ENCODE peak calls at places on chromosome 1, in nine cellular contexts. One of them, this sample, is unnamed.

GRCh38 chr1:153780551-153780950 is 5.3 kb downstream of the SLC27A3 start:
- DNase-seq in transverse colon: no peak
- DNase-seq in sigmoid colon: no peak
- DNase-seq in right lobe of liver: no peak
- DNase-seq in HCT116: no peak
- DNase-seq in H1: no peak
- DNase-seq in heart left ventricle: peak
- DNase-seq in A549: no peak
- DNase-seq in body of pancreas: no peak
- DNase-seq in this sample: no peak

GRCh38 chr1:156961709-156962108 is 41.3 kb downstream of the LRRC71 start:
- DNase-seq in transverse colon: no peak
- DNase-seq in sigmoid colon: no peak
- DNase-seq in right lobe of liver: no peak
- DNase-seq in HCT116: peak
- DNase-seq in H1: no peak
- DNase-seq in heart left ventricle: no peak
- DNase-seq in A549: peak
- DNase-seq in body of pancreas: no peak
- DNase-seq in this sample: no peak

GRCh38 chr1:72435025-72435424 is 152.7 kb upstream of the NEGR1 start:
- DNase-seq in transverse colon: no peak
- DNase-seq in sigmoid colon: no peak
- DNase-seq in right lobe of liver: no peak
- DNase-seq in HCT116: no peak
- DNase-seq in H1: no peak
- DNase-seq in heart left ventricle: no peak
- DNase-seq in A549: no peak
- DNase-seq in body of pancreas: no peak
- DNase-seq in this sample: no peak

GRCh38 chr1:10178602-10179407 is 31.6 kb upstream of the KIF1B start:
- DNase-seq in transverse colon: no peak
- DNase-seq in sigmoid colon: no peak
- DNase-seq in right lobe of liver: no peak
- DNase-seq in HCT116: no peak
- DNase-seq in H1: no peak
- DNase-seq in heart left ventricle: no peak
- DNase-seq in A549: no peak
- DNase-seq in body of pancreas: no peak
- DNase-seq in this sample: no peak

GRCh38 chr1:243996223-243996622 is 54.9 kb upstream of the ZBTB18 start:
- DNase-seq in transverse colon: no peak
- DNase-seq in sigmoid colon: no peak
- DNase-seq in right lobe of liver: no peak
- DNase-seq in HCT116: no peak
- DNase-seq in H1: no peak
- DNase-seq in heart left ventricle: no peak
- DNase-seq in A549: no peak
- DNase-seq in body of pancreas: no peak
- DNase-seq in this sample: no peak

GRCh38 chr1:229886636-229887035 is 180.4 kb upstream of the GALNT2 start:
- DNase-seq in transverse colon: no peak
- DNase-seq in sigmoid colon: no peak
- DNase-seq in right lobe of liver: no peak
- DNase-seq in HCT116: no peak
- DNase-seq in H1: peak
- DNase-seq in heart left ventricle: no peak
- DNase-seq in A549: no peak
- DNase-seq in body of pancreas: no peak
- DNase-seq in this sample: no peak

GRCh38 chr1:152906023-152906565 is 2.3 kb upstream of the IVL start:
- DNase-seq in transverse colon: no peak
- DNase-seq in sigmoid colon: no peak
- DNase-seq in right lobe of liver: no peak
- DNase-seq in HCT116: peak
- DNase-seq in H1: no peak
- DNase-seq in heart left ventricle: no peak
- DNase-seq in A549: peak
- DNase-seq in body of pancreas: no peak
- DNase-seq in this sample: peak

GRCh38 chr1:33349081-33349759 is 28.3 kb upstream of the A3GALT2 start:
- DNase-seq in transverse colon: peak
- DNase-seq in sigmoid colon: peak
- DNase-seq in right lobe of liver: peak
- DNase-seq in HCT116: no peak
- DNase-seq in H1: peak
- DNase-seq in heart left ventricle: no peak
- DNase-seq in A549: peak
- DNase-seq in body of pancreas: peak
- DNase-seq in this sample: peak

GRCh38 chr1:89780721-89781120 is 40.1 kb upstream of the LRRC8D start:
- DNase-seq in transverse colon: no peak
- DNase-seq in sigmoid colon: no peak
- DNase-seq in right lobe of liver: no peak
- DNase-seq in HCT116: peak
- DNase-seq in H1: no peak
- DNase-seq in heart left ventricle: no peak
- DNase-seq in A549: peak
- DNase-seq in body of pancreas: no peak
- DNase-seq in this sample: peak

GRCh38 chr1:80023366-80023765 is 1016.8 kb upstream of the ADGRL4 start:
- DNase-seq in transverse colon: no peak
- DNase-seq in sigmoid colon: no peak
- DNase-seq in right lobe of liver: no peak
- DNase-seq in HCT116: no peak
- DNase-seq in H1: no peak
- DNase-seq in heart left ventricle: no peak
- DNase-seq in A549: no peak
- DNase-seq in body of pancreas: no peak
- DNase-seq in this sample: no peak

GRCh38 chr1:3743421-3743820 is 8.8 kb upstream of the CCDC27 start:
- DNase-seq in transverse colon: no peak
- DNase-seq in sigmoid colon: no peak
- DNase-seq in right lobe of liver: no peak
- DNase-seq in HCT116: no peak
- DNase-seq in H1: no peak
- DNase-seq in heart left ventricle: no peak
- DNase-seq in A549: no peak
- DNase-seq in body of pancreas: no peak
- DNase-seq in this sample: no peak

GRCh38 chr1:109644670-109645069 is 11.2 kb upstream of the GSTM4 start:
- DNase-seq in transverse colon: no peak
- DNase-seq in sigmoid colon: no peak
- DNase-seq in right lobe of liver: no peak
- DNase-seq in HCT116: no peak
- DNase-seq in H1: no peak
- DNase-seq in heart left ventricle: no peak
- DNase-seq in A549: no peak
- DNase-seq in body of pancreas: no peak
- DNase-seq in this sample: no peak

GRCh38 chr1:169106095-169106920 is at the start of gene ATP1B1:
- DNase-seq in transverse colon: peak
- DNase-seq in sigmoid colon: peak
- DNase-seq in right lobe of liver: peak
- DNase-seq in HCT116: peak
- DNase-seq in H1: peak
- DNase-seq in heart left ventricle: peak
- DNase-seq in A549: peak
- DNase-seq in body of pancreas: peak
- DNase-seq in this sample: peak

GRCh38 chr1:234617135-234617985 is 7.4 kb upstream of the IRF2BP2 start:
- DNase-seq in transverse colon: no peak
- DNase-seq in sigmoid colon: no peak
- DNase-seq in right lobe of liver: peak
- DNase-seq in HCT116: no peak
- DNase-seq in H1: no peak
- DNase-seq in heart left ventricle: no peak
- DNase-seq in A549: no peak
- DNase-seq in body of pancreas: no peak
- DNase-seq in this sample: no peak

GRCh38 chr1:89918127-89918793 is 76.7 kb upstream of the ZNF326 start:
- DNase-seq in transverse colon: no peak
- DNase-seq in sigmoid colon: no peak
- DNase-seq in right lobe of liver: no peak
- DNase-seq in HCT116: no peak
- DNase-seq in H1: no peak
- DNase-seq in heart left ventricle: no peak
- DNase-seq in A549: no peak
- DNase-seq in body of pancreas: no peak
- DNase-seq in this sample: no peak

GRCh38 chr1:41014871-41015270 is 6.7 kb downstream of the SLFNL1 start:
- DNase-seq in transverse colon: no peak
- DNase-seq in sigmoid colon: no peak
- DNase-seq in right lobe of liver: no peak
- DNase-seq in HCT116: no peak
- DNase-seq in H1: no peak
- DNase-seq in heart left ventricle: no peak
- DNase-seq in A549: no peak
- DNase-seq in body of pancreas: no peak
- DNase-seq in this sample: no peak
- TF ChIP-seq POLR2A in transverse colon: no peak
- TF ChIP-seq POLR2A in sigmoid colon: no peak
- TF ChIP-seq POLR2A in right lobe of liver: no peak
- TF ChIP-seq POLR2A in HCT116: no peak
- TF ChIP-seq POLR2A in H1: no peak
- TF ChIP-seq POLR2A in heart left ventricle: no peak
- TF ChIP-seq POLR2A in A549: no peak
- TF ChIP-seq POLR2A in body of pancreas: no peak
- TF ChIP-seq POLR2A in this sample: no peak

GRCh38 chr1:218346391-218347204 is 1.5 kb downstream of the TGFB2 start:
- DNase-seq in transverse colon: no peak
- DNase-seq in sigmoid colon: peak
- DNase-seq in right lobe of liver: no peak
- DNase-seq in HCT116: no peak
- DNase-seq in H1: no peak
- DNase-seq in heart left ventricle: no peak
- DNase-seq in A549: no peak
- DNase-seq in body of pancreas: peak
- DNase-seq in this sample: no peak

GRCh38 chr1:218344814-218345672 is at the start of gene TGFB2:
- DNase-seq in transverse colon: peak
- DNase-seq in sigmoid colon: peak
- DNase-seq in right lobe of liver: no peak
- DNase-seq in HCT116: no peak
- DNase-seq in H1: no peak
- DNase-seq in heart left ventricle: peak
- DNase-seq in A549: peak
- DNase-seq in body of pancreas: peak
- DNase-seq in this sample: no peak

GRCh38 chr1:218347713-218348627 is 2.8 kb downstream of the TGFB2 start:
- DNase-seq in transverse colon: no peak
- DNase-seq in sigmoid colon: peak
- DNase-seq in right lobe of liver: no peak
- DNase-seq in HCT116: no peak
- DNase-seq in H1: peak
- DNase-seq in heart left ventricle: no peak
- DNase-seq in A549: peak
- DNase-seq in body of pancreas: no peak
- DNase-seq in this sample: no peak

GRCh38 chr1:218347316-218347712 is 2.2 kb downstream of the TGFB2 start:
- DNase-seq in transverse colon: no peak
- DNase-seq in sigmoid colon: peak
- DNase-seq in right lobe of liver: no peak
- DNase-seq in HCT116: no peak
- DNase-seq in H1: peak
- DNase-seq in heart left ventricle: no peak
- DNase-seq in A549: peak
- DNase-seq in body of pancreas: no peak
- DNase-seq in this sample: no peak

DNA sequence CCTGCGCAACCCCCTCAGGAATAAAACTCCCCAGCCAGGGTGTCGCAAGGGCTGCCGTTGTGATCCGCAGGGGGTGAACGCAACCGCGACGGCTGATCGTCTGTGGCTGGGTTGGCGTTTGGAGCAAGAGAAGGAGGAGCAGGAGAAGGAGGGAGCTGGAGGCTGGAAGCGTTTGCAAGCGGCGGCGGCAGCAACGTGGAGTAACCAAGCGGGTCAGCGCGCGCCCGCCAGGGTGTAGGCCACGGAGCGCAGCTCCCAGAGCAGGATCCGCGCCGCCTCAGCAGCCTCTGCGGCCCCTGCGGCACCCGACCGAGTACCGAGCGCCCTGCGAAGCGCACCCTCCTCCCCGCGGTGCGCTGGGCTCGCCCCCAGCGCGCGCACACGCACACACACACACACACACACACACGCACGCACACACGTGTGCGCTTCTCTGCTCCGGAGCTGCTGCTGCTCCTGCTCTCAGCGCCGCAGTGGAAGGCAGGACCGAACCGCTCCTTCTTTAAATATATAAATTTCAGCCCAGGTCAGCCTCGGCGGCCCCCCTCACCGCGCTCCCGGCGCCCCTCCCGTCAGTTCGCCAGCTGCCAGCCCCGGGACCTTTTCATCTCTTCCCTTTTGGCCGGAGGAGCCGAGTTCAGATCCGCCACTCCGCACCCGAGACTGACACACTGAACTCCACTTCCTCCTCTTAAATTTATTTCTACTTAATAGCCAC is 696 bp downstream of the TGFB2 start:
- DNase-seq in transverse colon: peak
- DNase-seq in sigmoid colon: peak
- DNase-seq in right lobe of liver: peak
- DNase-seq in HCT116: no peak
- DNase-seq in H1: peak
- DNase-seq in heart left ventricle: peak
- DNase-seq in A549: peak
- DNase-seq in body of pancreas: peak
- DNase-seq in this sample: no peak
- TF ChIP-seq POLR2A in transverse colon: no peak
- TF ChIP-seq POLR2A in sigmoid colon: peak
- TF ChIP-seq POLR2A in right lobe of liver: peak
- TF ChIP-seq POLR2A in HCT116: no peak
- TF ChIP-seq POLR2A in H1: no peak
- TF ChIP-seq POLR2A in heart left ventricle: no peak
- TF ChIP-seq POLR2A in A549: peak
- TF ChIP-seq POLR2A in body of pancreas: no peak
- TF ChIP-seq POLR2A in this sample: peak

GRCh38 chr1:2189459-2190425 is 4.8 kb downstream of the FAAP20 start:
- DNase-seq in transverse colon: peak
- DNase-seq in sigmoid colon: peak
- DNase-seq in right lobe of liver: peak
- DNase-seq in HCT116: peak
- DNase-seq in H1: peak
- DNase-seq in heart left ventricle: peak
- DNase-seq in A549: peak
- DNase-seq in body of pancreas: peak
- DNase-seq in this sample: peak
- TF ChIP-seq POLR2A in transverse colon: peak
- TF ChIP-seq POLR2A in sigmoid colon: peak
- TF ChIP-seq POLR2A in right lobe of liver: peak
- TF ChIP-seq POLR2A in HCT116: no peak
- TF ChIP-seq POLR2A in H1: no peak
- TF ChIP-seq POLR2A in heart left ventricle: peak
- TF ChIP-seq POLR2A in A549: peak
- TF ChIP-seq POLR2A in body of pancreas: peak
- TF ChIP-seq POLR2A in this sample: peak

DNA sequence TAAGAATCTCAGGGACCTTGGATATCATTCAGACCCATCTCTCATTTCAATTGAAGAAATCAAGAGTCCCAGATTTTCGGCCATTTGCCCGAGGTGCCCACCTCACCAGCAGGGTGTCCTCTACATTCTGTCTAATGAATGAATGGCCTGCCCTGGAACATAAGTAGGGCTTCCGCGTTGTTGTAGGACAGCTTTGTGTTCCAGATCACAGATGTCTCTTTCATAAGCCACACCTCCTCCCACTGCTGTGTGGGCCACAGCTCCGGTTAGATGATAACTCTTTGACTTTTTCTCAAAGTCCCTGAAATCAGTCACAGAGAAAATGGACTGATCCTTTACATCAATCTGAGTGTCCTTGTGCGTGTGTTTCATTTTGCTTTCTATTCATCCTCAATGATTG is 144.4 kb downstream of the RGS7 start:
- DNase-seq in transverse colon: no peak
- DNase-seq in sigmoid colon: no peak
- DNase-seq in right lobe of liver: no peak
- DNase-seq in HCT116: no peak
- DNase-seq in H1: no peak
- DNase-seq in heart left ventricle: no peak
- DNase-seq in A549: no peak
- DNase-seq in body of pancreas: no peak
- DNase-seq in this sample: no peak
- TF ChIP-seq POLR2A in transverse colon: no peak
- TF ChIP-seq POLR2A in sigmoid colon: no peak
- TF ChIP-seq POLR2A in right lobe of liver: no peak
- TF ChIP-seq POLR2A in HCT116: no peak
- TF ChIP-seq POLR2A in H1: no peak
- TF ChIP-seq POLR2A in heart left ventricle: no peak
- TF ChIP-seq POLR2A in A549: no peak
- TF ChIP-seq POLR2A in body of pancreas: no peak
- TF ChIP-seq POLR2A in this sample: no peak

This sample was measured in H54.